ENCODE peak calls at places on chromosome 14, in four cellular contexts. One of them, this sample, is unnamed.
A peak's percentile ranks its signal among the peaks of the same experiment; 100 is the strongest.

GRCh38 chr14:35879654-35880249 is 53.6 kb downstream of the BRMS1L start:
- DNase-seq in hypothalamus: no peak
- DNase-seq in fibroblast of mammary gland: peak; percentile 39
- DNase-seq in body of pancreas: no peak
- DNase-seq in this sample: peak; percentile 21

GRCh38 chr14:75132374-75133086 is 5.7 kb upstream of the NEK9 start:
- DNase-seq in hypothalamus: peak; percentile 0
- DNase-seq in body of pancreas: peak; percentile 54
- DNase-seq in fibroblast of mammary gland: peak; percentile 81
- DNase-seq in this sample: peak; percentile 87

GRCh38 chr14:93901813-93902212 is 25.3 kb upstream of the FAM181A start:
- DNase-seq in fibroblast of mammary gland: no peak
- DNase-seq in hypothalamus: no peak
- DNase-seq in body of pancreas: no peak
- DNase-seq in this sample: no peak

GRCh38 chr14:39383026-39383626 is 49.1 kb downstream of the FBXO33 start:
- DNase-seq in hypothalamus: no peak
- DNase-seq in body of pancreas: no peak
- DNase-seq in fibroblast of mammary gland: no peak
- DNase-seq in this sample: no peak

GRCh38 chr14:35390577-35391387 is 13.8 kb downstream of the NFKBIA start:
- DNase-seq in fibroblast of mammary gland: peak; percentile 45
- DNase-seq in hypothalamus: no peak
- DNase-seq in body of pancreas: no peak
- DNase-seq in this sample: peak; percentile 73

GRCh38 chr14:37585101-37585479 is 10.0 kb downstream of the FOXA1 start:
- DNase-seq in hypothalamus: no peak
- DNase-seq in fibroblast of mammary gland: no peak
- DNase-seq in body of pancreas: no peak
- DNase-seq in this sample: no peak

GRCh38 chr14:103641181-103641580 is 12.2 kb downstream of the KLC1 start:
- DNase-seq in body of pancreas: no peak
- DNase-seq in fibroblast of mammary gland: peak; percentile 76
- DNase-seq in hypothalamus: no peak
- DNase-seq in this sample: no peak

GRCh38 chr14:79011091-79011919 is 841.1 kb downstream of the NRXN3 start:
- DNase-seq in fibroblast of mammary gland: peak; percentile 78
- DNase-seq in hypothalamus: peak; percentile 2
- DNase-seq in body of pancreas: peak; percentile 12
- DNase-seq in this sample: peak; percentile 9

GRCh38 chr14:69928111-69928523 is 48.9 kb downstream of the SMOC1 start:
- DNase-seq in fibroblast of mammary gland: peak; percentile 70
- DNase-seq in hypothalamus: no peak
- DNase-seq in body of pancreas: no peak
- DNase-seq in this sample: no peak

GRCh38 chr14:99576304-99576703 is 27.7 kb downstream of the CCDC85C start:
- DNase-seq in hypothalamus: no peak
- DNase-seq in body of pancreas: no peak
- DNase-seq in fibroblast of mammary gland: no peak
- DNase-seq in this sample: no peak

GRCh38 chr14:100106260-100106659 is 41.0 kb downstream of the EVL start:
- DNase-seq in body of pancreas: no peak
- DNase-seq in fibroblast of mammary gland: no peak
- DNase-seq in hypothalamus: no peak
- DNase-seq in this sample: no peak

GRCh38 chr14:80681651-80682050 is 259.9 kb downstream of the CEP128 start:
- DNase-seq in hypothalamus: no peak
- DNase-seq in fibroblast of mammary gland: peak; percentile 11
- DNase-seq in body of pancreas: no peak
- DNase-seq in this sample: no peak

GRCh38 chr14:98952595-98953325 is 319.2 kb downstream of the BCL11B start:
- DNase-seq in body of pancreas: no peak
- DNase-seq in fibroblast of mammary gland: peak; percentile 80
- DNase-seq in hypothalamus: no peak
- DNase-seq in this sample: no peak

GRCh38 chr14:81432171-81432570 is 32.0 kb upstream of the STON2 start:
- DNase-seq in hypothalamus: no peak
- DNase-seq in body of pancreas: no peak
- DNase-seq in fibroblast of mammary gland: no peak
- DNase-seq in this sample: no peak

GRCh38 chr14:21090194-21090939 is 8.1 kb downstream of the ZNF219 start:
- DNase-seq in body of pancreas: peak; percentile 50
- DNase-seq in hypothalamus: no peak
- DNase-seq in fibroblast of mammary gland: no peak
- DNase-seq in this sample: no peak

GRCh38 chr14:62162998-62163589 is 400.9 kb downstream of the SNAPC1 start:
- DNase-seq in hypothalamus: no peak
- DNase-seq in body of pancreas: peak; percentile 25
- DNase-seq in fibroblast of mammary gland: peak; percentile 46
- DNase-seq in this sample: peak; percentile 32

GRCh38 chr14:103109789-103110415 is 13.4 kb upstream of the TNFAIP2 start:
- DNase-seq in fibroblast of mammary gland: peak; percentile 81
- DNase-seq in hypothalamus: no peak
- DNase-seq in body of pancreas: no peak
- DNase-seq in this sample: no peak

GRCh38 chr14:91367173-91368171 is 50.1 kb downstream of the CCDC88C start:
- DNase-seq in body of pancreas: peak; percentile 65
- DNase-seq in fibroblast of mammary gland: no peak
- DNase-seq in hypothalamus: no peak
- DNase-seq in this sample: no peak

GRCh38 chr14:22538671-22539228 is 50.3 kb downstream of the DAD1 start:
- DNase-seq in body of pancreas: no peak
- DNase-seq in fibroblast of mammary gland: no peak
- DNase-seq in hypothalamus: no peak
- DNase-seq in this sample: no peak

GRCh38 chr14:42140831-42141279 is 534.2 kb downstream of the LRFN5 start:
- DNase-seq in body of pancreas: no peak
- DNase-seq in fibroblast of mammary gland: peak; percentile 90
- DNase-seq in hypothalamus: no peak
- DNase-seq in this sample: no peak

GRCh38 chr14:42224053-42224888 is 617.6 kb downstream of the LRFN5 start:
- DNase-seq in body of pancreas: peak; percentile 71
- DNase-seq in hypothalamus: peak; percentile 36
- DNase-seq in fibroblast of mammary gland: peak; percentile 80
- DNase-seq in this sample: peak; percentile 25

GRCh38 chr14:102474934-102475333 is 34.6 kb downstream of the ANKRD9 start:
- DNase-seq in hypothalamus: peak; percentile 28
- DNase-seq in fibroblast of mammary gland: no peak
- DNase-seq in body of pancreas: peak; percentile 72
- DNase-seq in this sample: peak; percentile 35

GRCh38 chr14:73740921-73741326 is 26.7 kb upstream of the PNMA1 start:
- DNase-seq in fibroblast of mammary gland: peak; percentile 70
- DNase-seq in hypothalamus: no peak
- DNase-seq in body of pancreas: peak; percentile 90
- DNase-seq in this sample: peak; percentile 93

GRCh38 chr14:52650774-52651173 is 44.6 kb downstream of the ERO1A start:
- DNase-seq in body of pancreas: peak; percentile 21
- DNase-seq in hypothalamus: no peak
- DNase-seq in fibroblast of mammary gland: peak; percentile 2
- DNase-seq in this sample: no peak

GRCh38 chr14:69107407-69108003 is 45.4 kb downstream of the DCAF5 start:
- DNase-seq in hypothalamus: no peak
- DNase-seq in fibroblast of mammary gland: peak; percentile 74
- DNase-seq in body of pancreas: peak; percentile 49
- DNase-seq in this sample: peak; percentile 68

GRCh38 chr14:75450381-75451276 is 22.8 kb downstream of the JDP2 start:
- DNase-seq in fibroblast of mammary gland: peak; percentile 51
- DNase-seq in body of pancreas: peak; percentile 97
- DNase-seq in hypothalamus: no peak
- DNase-seq in this sample: peak; percentile 98

GRCh38 chr14:100159865-100160533 is 554 bp upstream of the DEGS2 start:
- DNase-seq in body of pancreas: no peak
- DNase-seq in hypothalamus: no peak
- DNase-seq in fibroblast of mammary gland: no peak
- DNase-seq in this sample: peak; percentile 56

GRCh38 chr14:77542349-77543239 is 44.0 kb upstream of the ISM2 start:
- DNase-seq in fibroblast of mammary gland: peak; percentile 12
- DNase-seq in body of pancreas: no peak
- DNase-seq in hypothalamus: no peak
- DNase-seq in this sample: no peak

GRCh38 chr14:76920572-76921175 is 94.5 kb downstream of the LRRC74A start:
- DNase-seq in body of pancreas: no peak
- DNase-seq in hypothalamus: no peak
- DNase-seq in fibroblast of mammary gland: peak; percentile 31
- DNase-seq in this sample: no peak

GRCh38 chr14:72401632-72402428 is 469.6 kb downstream of the RGS6 start:
- DNase-seq in fibroblast of mammary gland: no peak
- DNase-seq in body of pancreas: no peak
- DNase-seq in hypothalamus: no peak
- DNase-seq in this sample: peak; percentile 3

GRCh38 chr14:95619785-95620417 is 66.3 kb upstream of the TCL1B start:
- DNase-seq in hypothalamus: no peak
- DNase-seq in fibroblast of mammary gland: no peak
- DNase-seq in body of pancreas: no peak
- DNase-seq in this sample: no peak

GRCh38 chr14:93303659-93304058 is 29.2 kb downstream of the BTBD7 start:
- DNase-seq in fibroblast of mammary gland: no peak
- DNase-seq in body of pancreas: no peak
- DNase-seq in hypothalamus: no peak
- DNase-seq in this sample: no peak